ENCODE peak calls at places on chromosomes 3 and 15, in eight cellular contexts. A is fibroblast of lung; O is SHP77 treated with DMSO at 0.1 percent for 48 hours; W is transverse colon; N is mesothelial cell of epicardium; Q is stimulated activated naive CD4-positive, alpha-beta T cell treated with Interleukin-2 at 50 U/mL for 16 hours; X is T follicular helper cell; Y is suprapubic skin. S is an unnamed sample.

GRCh38 chr3:143302638-143303171 is 183.1 kb downstream of the CHST2 start:
- DNase-seq in A (peak), N (no peak), O (no peak), Y (peak), Q (no peak), W (no peak), X (no peak), S (no peak)

GRCh38 chr15:67341539-67341938 is 87.0 kb downstream of the IQCH start:
- DNase-seq in A (no peak), Q (no peak), X (no peak), N (no peak), Y (no peak), W (no peak), O (no peak), S (no peak)

GRCh38 chr15:100250166-100250800 is 91.5 kb downstream of the ADAMTS17 start:
- DNase-seq in Y (no peak), Q (no peak), O (no peak), N (no peak), A (no peak), W (no peak), X (no peak), S (no peak)

GRCh38 chr3:37291275-37291700 is 116.9 kb upstream of the LRRFIP2 start:
- DNase-seq in X (no peak), N (no peak), W (no peak), Q (no peak), A (peak), O (no peak), Y (no peak), S (no peak)

GRCh38 chr3:195905970-195906864 is 2.1 kb downstream of the TNK2 start:
- DNase-seq in Q (no peak), N (no peak), X (no peak), Y (peak), W (no peak), O (no peak), A (peak), S (peak)

GRCh38 chr3:179943097-179943880 is 93.4 kb downstream of the PEX5L start:
- DNase-seq in Q (no peak), A (peak), Y (no peak), O (no peak), W (no peak), N (no peak), X (no peak), S (no peak)

GRCh38 chr3:175664911-175665310 is 805.8 kb downstream of the NAALADL2 start:
- DNase-seq in Q (no peak), O (no peak), N (no peak), Y (no peak), A (no peak), W (no peak), X (no peak), S (no peak)

GRCh38 chr15:35206060-35206675 is 121.1 kb upstream of the NANOGP8 start:
- DNase-seq in Q (no peak), O (no peak), Y (no peak), A (peak), X (no peak), W (no peak), N (no peak), S (no peak)

GRCh38 chr15:73959012-73959581 is 32.8 kb downstream of the LOXL1 start:
- DNase-seq in Y (peak), X (no peak), A (no peak), W (no peak), Q (no peak), O (no peak), N (no peak), S (no peak)

GRCh38 chr15:82643992-82644391 is 3.2 kb downstream of the CPEB1 start:
- DNase-seq in O (no peak), Q (no peak), N (no peak), W (no peak), X (no peak), Y (no peak), A (no peak), S (no peak)

GRCh38 chr3:115018694-115019093 is 128.4 kb downstream of the ZBTB20 start:
- DNase-seq in X (no peak), W (no peak), O (no peak), A (no peak), Q (no peak), N (no peak), Y (no peak), S (no peak)

GRCh38 chr3:26345613-26346012 is 277.0 kb upstream of the LRRC3B start:
- DNase-seq in Q (no peak), W (no peak), O (no peak), N (no peak), X (no peak), A (no peak), Y (no peak), S (no peak)

GRCh38 chr3:124845406-124845805 is 41.8 kb downstream of the ITGB5 start:
- DNase-seq in X (no peak), A (peak), W (peak), Q (no peak), N (no peak), O (no peak), Y (peak), S (no peak)

S was measured in NCI-H1092.